ENCODE peak calls at places on chromosome 17, in eight cellular contexts. M is transverse colon; S is left ventricle myocardium inferior; G is GM12878; T is neural progenitor cell; Z is adipocyte; R is PC-3; E is naive thymus-derived CD4-positive, alpha-beta T cell. H is an unnamed sample.
A peak's percentile ranks its signal among the peaks of the same experiment; 100 is the strongest.

GRCh38 chr17:37737081-37737480 is 7.8 kb downstream of the HNF1B start:
- DNase-seq in M (no peak), S (no peak), G (no peak), T (no peak), Z (no peak), R (peak; percentile 34), E (no peak), H (no peak)

GRCh38 chr17:59161477-59161876 is 5.9 kb downstream of the PRR11 start:
- DNase-seq in M (no peak), S (no peak), G (no peak), T (no peak), Z (no peak), R (no peak), E (no peak), H (no peak)

GRCh38 chr17:39576187-39576586 is 31.5 kb downstream of the NEUROD2 start:
- DNase-seq in M (no peak), S (no peak), G (no peak), T (peak; percentile 69), Z (peak; percentile 34), R (no peak), E (no peak), H (no peak)

GRCh38 chr17:68698761-68699160 is 97.6 kb upstream of the FAM20A start:
- DNase-seq in M (peak; percentile 9), S (no peak), G (no peak), T (no peak), Z (no peak), R (no peak), E (no peak), H (peak; percentile 24)

GRCh38 chr17:29138184-29138955 is 41.8 kb downstream of the MYO18A start:
- DNase-seq in M (no peak), S (no peak), G (no peak), T (no peak), Z (no peak), R (peak; percentile 57), E (peak; percentile 18), H (no peak)

GRCh38 chr17:55067697-55068439 is 99.3 kb downstream of the STXBP4 start:
- DNase-seq in M (no peak), S (no peak), G (no peak), T (no peak), Z (no peak), R (peak; percentile 48), E (no peak), H (no peak)

GRCh38 chr17:60256174-60256573 is 106.4 kb downstream of the CA4 start:
- DNase-seq in M (no peak), S (no peak), G (no peak), T (no peak), Z (no peak), R (no peak), E (no peak), H (no peak)

GRCh38 chr17:80146121-80147034 is 550 bp downstream of the EIF4A3 start:
- DNase-seq in M (no peak), S (no peak), G (no peak), T (peak; percentile 75), Z (peak; percentile 63), R (peak; percentile 20), E (peak; percentile 23), H (peak; percentile 29)

GRCh38 chr17:29178750-29179231 is 1.4 kb downstream of the MYO18A start:
- DNase-seq in M (peak; percentile 62), S (no peak), G (no peak), T (no peak), Z (peak; percentile 17), R (peak; percentile 46), E (no peak), H (no peak)

GRCh38 chr17:66397486-66397885 is 95.1 kb downstream of the PRKCA start:
- DNase-seq in M (no peak), S (no peak), G (no peak), T (no peak), Z (no peak), R (no peak), E (no peak), H (no peak)

GRCh38 chr17:21549107-21549687 is 143.1 kb upstream of the KCNJ18 start:
- DNase-seq in M (no peak), S (no peak), G (no peak), T (no peak), Z (peak; percentile 19), R (peak; percentile 40), E (no peak), H (no peak)

GRCh38 chr17:49879505-49879904 is 31.6 kb upstream of the TAC4 start:
- DNase-seq in M (no peak), S (no peak), G (no peak), T (no peak), Z (no peak), R (no peak), E (no peak), H (no peak)

GRCh38 chr17:47239663-47240374 is 13.8 kb upstream of the ITGB3 start:
- DNase-seq in M (peak; percentile 60), S (peak; percentile 73), G (peak; percentile 40), T (no peak), Z (peak; percentile 78), R (peak; percentile 100), E (no peak), H (peak; percentile 86)

GRCh38 chr17:40026816-40027613 is 11.8 kb downstream of the CSF3 start:
- DNase-seq in M (peak; percentile 88), S (peak; percentile 79), G (peak; percentile 12), T (peak; percentile 92), Z (peak; percentile 91), R (peak; percentile 83), E (peak; percentile 74), H (peak; percentile 88)

DNA sequence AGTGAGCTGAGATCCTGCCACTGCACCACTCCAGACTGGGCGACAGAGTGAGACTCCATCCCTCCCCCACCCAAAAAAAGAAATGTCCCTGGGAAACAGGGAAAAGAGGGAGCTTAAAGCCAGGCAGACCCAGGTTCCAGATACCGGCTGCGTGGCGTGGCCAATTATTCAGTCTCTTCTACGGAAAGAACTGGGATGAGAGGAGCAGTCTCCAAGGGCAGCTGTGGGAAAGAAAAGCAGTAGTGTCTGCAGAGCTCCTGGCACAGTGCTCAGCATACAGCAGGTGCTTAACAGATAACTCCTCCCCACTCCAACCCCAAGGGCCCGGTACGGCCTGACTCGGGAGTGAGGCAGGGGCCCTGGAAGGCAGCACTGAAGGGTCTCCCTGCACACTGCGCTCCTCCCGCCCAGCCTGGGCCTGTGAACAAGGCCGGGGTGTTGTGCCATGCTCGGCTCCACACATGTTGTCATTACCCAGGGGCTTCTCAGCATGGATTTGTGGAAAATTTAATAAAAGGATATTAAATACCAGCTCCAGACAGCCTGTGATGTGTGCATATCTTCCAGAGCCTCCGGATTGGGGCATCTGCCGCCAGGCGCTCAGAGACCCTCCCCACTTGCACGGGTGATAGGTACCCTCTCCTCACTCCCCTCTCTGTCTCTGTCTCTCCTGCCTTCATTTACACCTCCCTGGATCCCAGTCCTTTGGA is 17.6 kb upstream of the SPPL2C start:
- DNase-seq in M (no peak), S (no peak), G (no peak), T (no peak), Z (no peak), R (no peak), E (no peak), H (no peak)
- H3K27me3 ChIP-seq in M (peaks cover 5% of the 10 kb centered on the region), S (peaks cover 84% of the 10 kb centered on the region), G (no peaks in the 10 kb centered on the region), T (no peaks in the 10 kb centered on the region), Z (peaks cover 48% of the 10 kb centered on the region), R (peaks cover 6% of the 10 kb centered on the region), E (no peaks in the 10 kb centered on the region), H (no peaks in the 10 kb centered on the region)

GRCh38 chr17:78357687-78358537 is 2.0 kb downstream of the SOCS3 start:
- DNase-seq in M (no peak), S (no peak), G (no peak), T (peak; percentile 47), Z (no peak), R (no peak), E (no peak), H (no peak)

GRCh38 chr17:78356163-78356713 is 3.6 kb downstream of the SOCS3 start:
- DNase-seq in M (peak; percentile 81), S (no peak), G (peak; percentile 97), T (peak; percentile 61), Z (peak; percentile 86), R (peak; percentile 48), E (peak; percentile 95), H (peak; percentile 51)

GRCh38 chr17:78357177-78357586 is 2.7 kb downstream of the SOCS3 start:
- DNase-seq in M (no peak), S (peak; percentile 58), G (no peak), T (no peak), Z (peak; percentile 59), R (peak; percentile 75), E (no peak), H (peak; percentile 26)

GRCh38 chr17:78355045-78355641 is 4.7 kb downstream of the SOCS3 start:
- DNase-seq in M (no peak), S (no peak), G (no peak), T (no peak), Z (no peak), R (no peak), E (no peak), H (no peak)

DNA sequence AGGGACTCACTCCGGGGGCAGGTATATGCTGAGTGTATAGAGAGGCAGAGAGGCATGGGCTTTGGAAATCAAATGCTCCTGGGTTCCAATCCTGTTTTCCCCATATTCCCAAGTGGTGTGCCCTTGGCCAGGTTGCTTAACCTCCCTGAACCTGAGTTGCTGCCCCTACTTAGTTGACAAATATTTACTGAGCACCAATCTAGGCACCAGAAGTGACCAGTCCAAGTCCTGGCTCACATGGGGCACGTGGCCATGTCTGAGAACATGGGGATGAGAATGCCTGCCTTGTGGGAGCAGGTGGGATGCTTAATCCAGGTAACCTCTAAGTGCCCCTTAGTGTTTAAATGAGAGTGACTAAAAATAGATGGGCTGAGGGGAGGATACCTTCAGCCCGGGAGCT is 4.2 kb downstream of the SOCS3 start:
- DNase-seq in M (no peak), S (no peak), G (no peak), T (no peak), Z (no peak), R (no peak), E (no peak), H (no peak)
- H3K27me3 ChIP-seq in M (no peaks in the 10 kb centered on the region), S (no peaks in the 10 kb centered on the region), G (peaks cover 3% of the 10 kb centered on the region), T (peaks cover 61% of the 10 kb centered on the region), Z (no peaks in the 10 kb centered on the region), R (no peaks in the 10 kb centered on the region), E (no peaks in the 10 kb centered on the region), H (no peaks in the 10 kb centered on the region)

DNA sequence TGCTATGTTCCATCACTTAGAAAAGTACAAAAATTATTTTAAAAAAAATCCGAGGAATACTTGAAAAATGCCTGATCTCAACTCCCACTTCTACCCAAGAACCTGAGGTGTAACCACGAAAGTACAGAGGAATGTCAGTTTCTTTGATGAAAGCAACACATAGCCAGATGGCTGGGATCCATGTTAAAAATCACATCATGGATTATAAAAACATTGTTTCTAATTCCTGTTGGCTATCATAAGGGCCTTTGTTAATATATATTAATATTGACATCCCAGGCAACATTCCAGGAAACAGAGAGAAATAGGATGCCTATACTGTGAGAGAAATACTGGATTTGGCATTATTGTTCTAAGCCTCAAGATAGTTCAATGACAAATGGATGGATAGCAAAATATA is 115.3 kb downstream of the SKAP1 start:
- DNase-seq in M (no peak), S (no peak), G (no peak), T (no peak), Z (no peak), R (no peak), E (no peak), H (no peak)
- H3K27me3 ChIP-seq in M (peaks cover 65% of the 10 kb centered on the region), S (peaks cover 100% of the 10 kb centered on the region), G (no peaks in the 10 kb centered on the region), T (peaks cover 100% of the 10 kb centered on the region), Z (peaks cover 15% of the 10 kb centered on the region), R (peaks cover 44% of the 10 kb centered on the region), E (no peaks in the 10 kb centered on the region), H (no peaks in the 10 kb centered on the region)

DNA sequence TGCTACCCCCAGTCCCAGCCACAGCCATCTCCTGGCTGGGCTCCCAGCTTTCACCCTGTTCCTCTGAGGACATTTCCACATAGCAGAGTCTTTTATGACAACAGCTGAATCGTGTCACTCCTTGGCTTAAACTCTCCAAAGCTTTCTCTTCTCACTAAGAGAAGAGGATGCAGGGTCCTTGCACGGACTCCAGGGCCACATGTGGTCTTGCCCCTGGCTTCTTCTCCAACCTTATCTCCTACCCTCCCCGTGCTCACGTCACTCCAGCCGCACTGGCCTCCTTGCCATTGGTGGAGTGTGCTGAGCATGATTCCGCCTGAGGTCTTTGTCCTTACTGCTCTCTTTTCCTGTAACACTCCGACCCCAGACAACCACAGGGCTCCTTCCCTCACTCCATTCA is 39.9 kb upstream of the CCDC182 start:
- DNase-seq in M (peak; percentile 13), S (peak; percentile 64), G (no peak), T (no peak), Z (no peak), R (no peak), E (no peak), H (no peak)
- H3K27me3 ChIP-seq in M (peaks cover 35% of the 10 kb centered on the region), S (peaks cover 10% of the 10 kb centered on the region), G (peaks cover 2% of the 10 kb centered on the region), T (peaks cover 41% of the 10 kb centered on the region), Z (peaks cover 86% of the 10 kb centered on the region), R (peaks cover 59% of the 10 kb centered on the region), E (no peaks in the 10 kb centered on the region), H (no peaks in the 10 kb centered on the region)

H was measured in testis.